ENCODE peak calls at places on chromosomes 6 and 20, in ten cellular contexts. T is bronchial epithelial cell, B is tibial nerve, J is IMR-90, P is upper lobe of right lung, D is cardiac muscle cell, L is right atrium auricular region, S is kidney epithelial cell, I is GM12865, Q is fibroblast of lung. N is an unnamed sample.

GRCh38 chr6:46997646-46998045 is 44.5 kb downstream of the ADGRF1 start:
- DNase-seq in D (no peak), T (no peak), Q (no peak), I (no peak), P (no peak), B (no peak), J (no peak), S (no peak), L (no peak), N (no peak)

GRCh38 chr6:93177451-93177850 is 241.9 kb downstream of the EPHA7 start:
- DNase-seq in Q (no peak), S (no peak), D (no peak), I (no peak), B (no peak), L (no peak), P (no peak), T (no peak), J (no peak), N (peak)

GRCh38 chr6:71414486-71414885 is 125.9 kb downstream of the OGFRL1 start:
- DNase-seq in P (no peak), L (no peak), I (no peak), T (no peak), S (no peak), Q (no peak), J (no peak), D (no peak), B (no peak), N (no peak)

GRCh38 chr6:14888575-14889000 is 357.3 kb upstream of the JARID2 start:
- DNase-seq in T (no peak), L (no peak), J (no peak), P (no peak), Q (no peak), B (no peak), D (no peak), S (no peak), I (no peak), N (no peak)

GRCh38 chr6:152308306-152308705 is 328.9 kb downstream of the SYNE1 start:
- DNase-seq in S (no peak), T (no peak), D (no peak), Q (no peak), I (no peak), J (no peak), L (no peak), B (no peak), P (no peak), N (no peak)

GRCh38 chr6:90220273-90220672 is 76.4 kb downstream of the BACH2 start:
- DNase-seq in L (no peak), B (no peak), D (no peak), T (no peak), I (no peak), Q (no peak), S (no peak), P (no peak), J (no peak), N (no peak)

GRCh38 chr6:143198312-143198711 is 137.6 kb downstream of the AIG1 start:
- DNase-seq in D (no peak), P (no peak), Q (no peak), L (no peak), S (no peak), I (no peak), B (no peak), T (no peak), J (no peak), N (no peak)

GRCh38 chr20:1820137-1821074 is 74.8 kb upstream of the SIRPA start:
- DNase-seq in L (no peak), T (peak), P (no peak), S (no peak), J (peak), I (no peak), D (no peak), B (no peak), Q (peak), N (peak)

GRCh38 chr6:93423542-93423941 is 4.2 kb upstream of the EPHA7 start:
- DNase-seq in B (no peak), D (peak), S (no peak), J (no peak), T (peak), P (no peak), Q (peak), L (no peak), I (peak), N (peak)

GRCh38 chr6:44474643-44475042 is 87.1 kb downstream of the CDC5L start:
- DNase-seq in Q (no peak), T (peak), I (no peak), D (no peak), P (no peak), S (no peak), B (no peak), L (no peak), J (no peak), N (no peak)

GRCh38 chr20:21421601-21422236 is 24.4 kb upstream of the NKX2-4 start:
- DNase-seq in I (no peak), D (no peak), Q (no peak), L (no peak), S (no peak), B (no peak), J (no peak), T (no peak), P (no peak), N (no peak)

DNA sequence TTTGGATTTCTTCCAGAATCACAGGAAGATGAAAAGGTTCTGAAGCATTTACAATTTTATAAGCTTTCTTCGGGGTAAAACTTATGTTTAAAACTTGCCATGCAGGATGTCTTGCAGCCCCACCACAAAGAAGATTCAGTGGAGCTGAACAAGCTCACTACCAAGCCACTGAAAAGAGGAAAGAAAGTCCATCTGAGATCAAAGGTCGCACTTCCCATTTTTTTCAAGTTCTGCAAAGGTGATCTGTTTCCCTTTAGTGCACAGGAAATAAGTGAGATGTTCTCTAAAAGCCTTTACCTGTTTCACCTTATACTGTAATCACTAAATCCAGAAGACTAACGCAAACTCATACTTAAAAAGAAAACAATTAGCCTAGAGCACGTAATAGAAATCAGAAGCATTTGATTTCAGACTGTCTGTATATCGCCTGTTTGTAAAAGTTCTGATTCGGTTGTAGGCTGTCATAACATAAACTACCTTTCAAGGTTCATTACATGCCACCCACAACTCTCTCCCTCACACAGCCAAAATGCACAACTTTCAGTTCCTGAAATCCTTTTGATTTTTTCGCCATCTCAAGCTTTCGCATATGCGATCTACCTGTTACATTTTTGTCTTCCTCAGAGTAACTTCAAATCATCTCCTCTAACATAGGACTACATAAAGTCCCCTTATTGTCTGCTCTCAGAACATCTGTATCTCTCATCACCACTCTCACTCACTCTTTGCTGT is 1.8 kb downstream of the ECHDC1 start:
- DNase-seq in D (no peak), B (no peak), T (no peak), I (peak), L (no peak), P (no peak), J (no peak), S (no peak), Q (no peak), N (no peak)
- H3K4me3 ChIP-seq in D (peak), B (no peak), T (peak), I (peak), L (no peak), P (peak), J (peak), S (peak), Q (peak), N (peak)

GRCh38 chr6:113856571-113857564 is at the start of gene MARCKS:
- DNase-seq in Q (peak), L (peak), B (peak), I (peak), D (peak), T (peak), J (peak), P (peak), S (no peak), N (peak)

GRCh38 chr6:113855500-113856010 is 1.6 kb upstream of the MARCKS start:
- DNase-seq in S (no peak), I (peak), B (no peak), D (peak), J (peak), T (no peak), Q (peak), L (no peak), P (no peak), N (peak)

GRCh38 chr6:113853252-113853651 is 3.9 kb upstream of the MARCKS start:
- DNase-seq in J (no peak), D (no peak), S (no peak), P (no peak), I (no peak), L (no peak), Q (no peak), B (no peak), T (no peak), N (no peak)

GRCh38 chr6:113856011-113856551 is 1.1 kb upstream of the MARCKS start:
- DNase-seq in P (no peak), Q (peak), S (no peak), D (peak), J (peak), L (no peak), T (peak), B (no peak), I (peak), N (peak)

GRCh38 chr6:113854531-113855499 is 2.3 kb upstream of the MARCKS start:
- DNase-seq in J (peak), S (no peak), L (peak), D (peak), B (peak), Q (peak), I (peak), T (no peak), P (peak), N (peak)
- TF ChIP-seq CTCF in J (no peak), S (peak), L (peak), D (peak), B (peak), Q (no peak), I (peak), T (peak), P (no peak), N (peak)

GRCh38 chr20:58802061-58802460 is 48.6 kb downstream of the GNAS-AS1 start:
- DNase-seq in L (no peak), T (no peak), I (no peak), P (no peak), Q (no peak), S (no peak), J (no peak), B (no peak), D (no peak), N (no peak)
- H3K4me3 ChIP-seq in L (no peak), T (no peak), I (no peak), P (no peak), Q (no peak), S (no peak), J (no peak), B (no peak), D (no peak), N (no peak)

GRCh38 chr6:102907181-102907580 is 1513.7 kb downstream of the GRIK2 start:
- DNase-seq in P (no peak), S (no peak), J (no peak), L (no peak), T (no peak), Q (no peak), D (no peak), B (no peak), I (peak), N (no peak)
- TF ChIP-seq CTCF in P (no peak), S (no peak), J (no peak), L (no peak), T (no peak), Q (no peak), D (no peak), B (no peak), I (no peak), N (no peak)

GRCh38 chr20:19974621-19975435 is 42.3 kb upstream of the NAA20 start:
- DNase-seq in S (peak), B (peak), J (peak), Q (peak), T (peak), D (peak), I (no peak), P (peak), L (peak), N (peak)

GRCh38 chr20:19975901-19976300 is 41.3 kb upstream of the NAA20 start:
- DNase-seq in J (no peak), D (no peak), P (no peak), I (no peak), S (no peak), T (peak), L (no peak), B (no peak), Q (peak), N (peak)

GRCh38 chr20:19975436-19975799 is 41.7 kb upstream of the NAA20 start:
- DNase-seq in D (no peak), T (no peak), P (peak), B (no peak), S (no peak), J (peak), Q (peak), I (no peak), L (no peak), N (peak)

GRCh38 chr20:19976595-19977372 is 40.4 kb upstream of the NAA20 start:
- DNase-seq in Q (peak), L (peak), S (peak), I (no peak), D (peak), P (peak), T (peak), B (no peak), J (peak), N (peak)

GRCh38 chr20:19973920-19974620 is 43.1 kb upstream of the NAA20 start:
- DNase-seq in B (peak), P (peak), Q (peak), L (peak), T (peak), S (peak), I (no peak), D (no peak), J (peak), N (peak)
- H3K4me3 ChIP-seq in B (peak), P (peak), Q (peak), L (peak), T (no peak), S (peak), I (no peak), D (no peak), J (peak), N (peak)

GRCh38 chr20:48698507-48699267 is 129.1 kb downstream of the PREX1 start:
- DNase-seq in Q (no peak), T (no peak), P (peak), S (no peak), B (no peak), L (no peak), D (no peak), I (no peak), J (no peak), N (no peak)

GRCh38 chr20:48694466-48694865 is 133.3 kb downstream of the PREX1 start:
- DNase-seq in I (no peak), J (no peak), P (peak), B (no peak), T (no peak), S (no peak), L (no peak), D (no peak), Q (no peak), N (no peak)

GRCh38 chr20:48697845-48698491 is 129.8 kb downstream of the PREX1 start:
- DNase-seq in P (peak), B (no peak), I (no peak), T (peak), D (peak), J (peak), Q (peak), L (no peak), S (peak), N (peak)

GRCh38 chr20:48695738-48696137 is 132.1 kb downstream of the PREX1 start:
- DNase-seq in I (no peak), J (no peak), S (no peak), B (no peak), L (no peak), T (no peak), D (no peak), P (no peak), Q (no peak), N (no peak)

DNA sequence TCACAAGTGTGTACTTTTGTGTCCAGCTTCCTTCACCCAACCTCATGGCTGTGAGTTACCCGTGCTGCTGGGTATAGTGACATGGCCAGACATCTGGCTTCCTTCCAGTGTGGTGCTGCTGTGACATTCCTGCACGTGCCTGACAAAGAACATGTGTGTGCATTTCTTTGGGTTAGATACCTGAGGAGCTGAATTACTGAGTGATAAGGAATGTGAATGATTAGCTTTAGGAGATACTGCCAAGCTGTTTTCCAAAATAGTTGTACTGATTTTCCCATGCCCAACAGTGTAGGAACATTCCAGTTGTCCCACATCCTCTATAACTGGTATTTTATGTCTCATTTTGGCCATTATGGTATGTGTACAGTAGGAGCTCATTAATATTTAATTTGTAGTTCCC is 132.5 kb downstream of the PREX1 start:
- DNase-seq in T (no peak), D (peak), P (peak), Q (no peak), I (no peak), J (no peak), B (no peak), S (no peak), L (no peak), N (no peak)
- TF ChIP-seq CTCF in T (no peak), D (no peak), P (no peak), Q (no peak), I (no peak), J (no peak), B (no peak), S (no peak), L (no peak), N (no peak)

DNA sequence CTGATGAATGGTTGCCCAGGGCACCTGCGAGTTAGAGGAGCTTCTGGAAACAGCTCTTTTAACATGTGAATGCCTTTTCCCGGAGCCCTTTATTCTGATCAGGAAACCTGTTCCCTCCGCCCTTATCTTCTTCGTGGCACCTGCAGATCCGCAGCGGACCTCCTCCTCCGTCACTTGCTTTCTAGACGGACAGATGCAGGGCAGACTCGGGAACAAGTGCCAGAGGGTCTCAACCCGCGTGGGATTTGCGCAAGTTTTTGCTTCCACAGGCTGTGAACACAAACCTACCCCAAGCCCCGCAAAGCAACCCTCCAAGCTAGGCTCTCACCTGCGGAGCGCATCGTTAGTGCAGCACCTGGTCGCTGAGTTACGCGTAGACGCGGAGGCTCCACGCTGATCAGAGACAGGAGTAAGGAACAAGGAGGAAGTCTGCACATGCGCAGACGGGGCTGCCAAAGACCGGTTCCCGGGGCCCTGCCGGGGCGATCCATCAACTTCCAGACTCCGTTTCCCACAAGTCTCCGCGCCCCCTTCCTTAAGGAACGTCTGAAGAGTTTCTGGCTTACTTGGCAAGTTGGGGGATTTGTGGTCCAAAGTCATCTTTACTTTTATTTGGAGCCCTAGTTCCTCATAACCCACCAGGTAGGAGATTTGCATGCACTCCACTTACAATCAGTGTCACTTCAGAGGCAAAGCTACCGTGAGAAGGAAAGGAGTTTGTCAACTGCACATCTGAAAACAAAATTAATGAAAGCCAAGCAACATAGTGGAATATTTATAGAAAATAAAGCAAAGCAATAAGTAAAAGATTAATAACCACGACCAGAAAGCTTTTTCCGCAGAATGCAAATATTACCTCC is 52.7 kb upstream of the ELMO2 start:
- DNase-seq in L (no peak), I (no peak), P (peak), B (no peak), J (no peak), Q (peak), T (peak), S (no peak), D (peak), N (peak)
- H3K4me3 ChIP-seq in L (peak), I (no peak), P (peak), B (peak), J (no peak), Q (no peak), T (no peak), S (peak), D (peak), N (no peak)

GRCh38 chr6:4164456-4164855 is 29.1 kb upstream of the ECI2 start:
- DNase-seq in B (no peak), J (no peak), S (no peak), P (no peak), I (no peak), D (no peak), Q (no peak), L (no peak), T (no peak), N (no peak)

GRCh38 chr6:4164043-4164442 is 28.7 kb upstream of the ECI2 start:
- DNase-seq in P (no peak), I (no peak), T (no peak), B (no peak), S (no peak), Q (no peak), D (no peak), L (no peak), J (peak), N (no peak)

GRCh38 chr6:4167123-4167522 is 31.7 kb upstream of the ECI2 start:
- DNase-seq in L (no peak), Q (no peak), T (no peak), J (no peak), P (no peak), D (no peak), B (no peak), S (no peak), I (no peak), N (no peak)

GRCh38 chr6:4163408-4163807 is 28.0 kb upstream of the ECI2 start:
- DNase-seq in L (no peak), D (no peak), S (no peak), J (no peak), I (no peak), Q (no peak), B (no peak), P (no peak), T (no peak), N (no peak)

DNA sequence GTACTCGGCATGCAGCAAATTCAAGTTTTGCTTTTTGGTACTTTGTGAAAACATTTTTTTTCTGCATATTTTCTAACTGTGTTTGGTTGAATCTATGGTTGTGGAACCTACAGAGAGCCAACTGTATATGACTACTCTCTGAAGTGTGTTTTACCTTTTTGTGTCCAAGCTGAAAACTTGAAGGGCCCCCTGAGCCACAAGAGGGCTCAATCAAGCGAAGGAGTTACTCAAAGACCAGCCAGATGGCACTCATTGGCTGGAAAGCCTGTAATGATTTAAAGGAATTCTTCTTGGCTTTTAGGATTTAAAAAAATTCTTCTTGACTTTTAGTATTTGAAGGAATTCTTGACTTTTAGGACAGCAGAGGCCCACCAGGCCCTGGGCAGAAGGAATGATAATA is 27.0 kb upstream of the ECI2 start:
- DNase-seq in L (no peak), Q (no peak), S (no peak), I (no peak), T (no peak), B (no peak), J (no peak), P (no peak), D (no peak), N (no peak)
- TF ChIP-seq CTCF in L (no peak), Q (no peak), S (no peak), I (no peak), T (no peak), B (no peak), J (no peak), P (no peak), D (peak), N (peak)

GRCh38 chr6:27970444-27970843 is 13.4 kb downstream of the OR2B6 start:
- DNase-seq in L (no peak), I (no peak), T (no peak), B (no peak), P (no peak), J (no peak), D (no peak), S (no peak), Q (no peak), N (no peak)

GRCh38 chr6:27966816-27967426 is 9.9 kb downstream of the OR2B6 start:
- DNase-seq in L (no peak), S (no peak), B (no peak), J (no peak), D (no peak), Q (no peak), P (no peak), I (no peak), T (no peak), N (no peak)

GRCh38 chr6:27977387-27977786 is 20.3 kb downstream of the OR2B6 start:
- DNase-seq in T (no peak), I (no peak), L (no peak), J (no peak), D (no peak), P (no peak), B (no peak), S (no peak), Q (no peak), N (no peak)

GRCh38 chr6:27972750-27973149 is 15.7 kb downstream of the OR2B6 start:
- DNase-seq in T (no peak), P (no peak), J (no peak), S (no peak), Q (no peak), I (no peak), L (no peak), B (no peak), D (no peak), N (no peak)
- H3K4me3 ChIP-seq in T (no peak), P (no peak), J (no peak), S (no peak), Q (no peak), I (no peak), L (no peak), B (no peak), D (no peak), N (no peak)